ENCODE peak calls at places on chromosomes 13 and 19, in four cellular contexts. L is stimulated activated CD4-positive, alpha-beta T cell treated with anti-CD3 and anti-CD28 coated beads, Interleukin-1b, Interleukin-23, amount 100 ng/mL, for 48 hours; R is Peyer's patch; U is astrocyte of the spinal cord. O is an unnamed sample.

GRCh38 chr13:40982772-40983171 is 36.3 kb downstream of the ELF1 start:
- DNase-seq in U (peak; percentile 73), L (peak; percentile 56), R (peak; percentile 75), O (no peak)

GRCh38 chr13:29835280-29836061 is 14.9 kb downstream of the UBL3 start:
- DNase-seq in R (no peak), L (no peak), U (no peak), O (no peak)

GRCh38 chr19:38514812-38515633 is 81.5 kb downstream of the RYR1 start:
- DNase-seq in L (peak; percentile 77), R (peak; percentile 68), U (peak; percentile 49), O (peak; percentile 81)

GRCh38 chr13:63163903-63164302 is 1748.3 kb upstream of the PCDH20 start:
- DNase-seq in U (no peak), R (no peak), L (no peak), O (no peak)

GRCh38 chr13:24982333-24982999 is 113.5 kb upstream of the PABPC3 start:
- DNase-seq in L (no peak), R (no peak), U (no peak), O (no peak)

GRCh38 chr13:66803759-66804456 is 426.2 kb downstream of the PCDH9 start:
- DNase-seq in R (no peak), L (no peak), U (no peak), O (no peak)

GRCh38 chr13:46145950-46146349 is 36.0 kb downstream of the LCP1 start:
- DNase-seq in L (no peak), U (no peak), R (no peak), O (no peak)

GRCh38 chr19:55352040-55352439 is 2.5 kb downstream of the COX6B2 start:
- DNase-seq in R (no peak), U (no peak), L (no peak), O (no peak)

GRCh38 chr19:48635966-48636858 is 967 bp downstream of the DBP start:
- DNase-seq in U (no peak), R (peak; percentile 70), L (no peak), O (no peak)

GRCh38 chr13:43261018-43261417 is 237.6 kb downstream of the DNAJC15 start:
- DNase-seq in R (no peak), L (no peak), U (peak; percentile 49), O (no peak)

GRCh38 chr19:53511933-53512374 is 26.0 kb upstream of the ZNF331 start:
- DNase-seq in U (peak; percentile 15), R (peak; percentile 35), L (peak; percentile 47), O (peak; percentile 28)

GRCh38 chr13:99033814-99034213 is 56.0 kb upstream of the DOCK9 start:
- DNase-seq in U (peak; percentile 50), L (no peak), R (no peak), O (no peak)

GRCh38 chr13:90510319-90510718 is 837.2 kb upstream of the MIR17HG start:
- DNase-seq in U (no peak), R (no peak), L (no peak), O (no peak)

GRCh38 chr13:99886706-99887105 is 84.9 kb downstream of the ZIC5 start:
- DNase-seq in U (no peak), L (no peak), R (no peak), O (no peak)

GRCh38 chr13:44868397-44868796 is 120.9 kb downstream of the NUFIP1 start:
- DNase-seq in R (no peak), L (no peak), U (no peak), O (no peak)

GRCh38 chr13:41603917-41604316 is 146.6 kb downstream of the RGCC start:
- DNase-seq in U (peak; percentile 64), L (peak; percentile 2), R (no peak), O (no peak)

GRCh38 chr13:110128546-110128945 is 178.4 kb downstream of the COL4A1 start:
- DNase-seq in R (no peak), U (peak; percentile 45), L (no peak), O (no peak)

GRCh38 chr13:26442541-26442940 is 114.9 kb upstream of the WASF3 start:
- DNase-seq in R (no peak), U (peak; percentile 6), L (no peak), O (no peak)

GRCh38 chr13:21231426-21231945 is 55.0 kb downstream of the MRPL57 start:
- DNase-seq in U (no peak), R (no peak), L (no peak), O (no peak)

GRCh38 chr13:72960541-72960940 is 98.3 kb upstream of the KLF5 start:
- DNase-seq in L (no peak), R (no peak), U (no peak), O (no peak)

GRCh38 chr13:69331245-69331644 is 776.4 kb upstream of the ATXN8OS start:
- DNase-seq in R (no peak), U (no peak), L (no peak), O (no peak)

GRCh38 chr13:112134150-112135075 is 67.5 kb downstream of the SOX1 start:
- DNase-seq in U (no peak), L (no peak), R (no peak), O (no peak)

O was measured in mesothelial cell of epicardium.